ENCODE peak calls at places on chromosome 1, in four cellular contexts. H is NCI-H446, K is Right ventricle myocardium inferior, D is stomach. O is an unnamed sample.

GRCh38 chr1:235739124-235739523 is 89.5 kb upstream of the GNG4 start:
- DNase-seq in D (peak), K (no peak), H (no peak), O (no peak)

GRCh38 chr1:118588566-118588965 is 399.6 kb downstream of the TBX15 start:
- DNase-seq in K (no peak), H (no peak), D (no peak), O (no peak)

GRCh38 chr1:149845416-149845815 is 54.0 kb upstream of the BOLA1 start:
- DNase-seq in D (no peak), H (no peak), K (no peak), O (no peak)

GRCh38 chr1:235207202-235207565 is 46.1 kb upstream of the RBM34 start:
- DNase-seq in K (no peak), H (no peak), D (no peak), O (no peak)

GRCh38 chr1:25100151-25100841 is 132.0 kb downstream of the SYF2 start:
- DNase-seq in D (no peak), H (no peak), K (no peak), O (no peak)

GRCh38 chr1:42922687-42923366 is 35.8 kb downstream of the SLC2A1 start:
- DNase-seq in H (peak), D (no peak), K (no peak), O (peak)

GRCh38 chr1:61400131-61400530 is 317.8 kb downstream of the NFIA start:
- DNase-seq in K (no peak), D (no peak), H (no peak), O (no peak)

GRCh38 chr1:13911697-13912619 is 212.0 kb downstream of the PRDM2 start:
- DNase-seq in K (no peak), D (no peak), H (no peak), O (no peak)

GRCh38 chr1:228337031-228337564 is 69.5 kb downstream of the TRIM11 start:
- DNase-seq in K (peak), H (no peak), D (no peak), O (no peak)

GRCh38 chr1:31712041-31712440 is 8.2 kb upstream of the COL16A1 start:
- DNase-seq in K (no peak), H (no peak), D (no peak), O (no peak)

GRCh38 chr1:230250676-230251075 is 175.5 kb downstream of the PGBD5 start:
- DNase-seq in K (no peak), D (no peak), H (no peak), O (no peak)

GRCh38 chr1:17877316-17877715 is 122.2 kb downstream of the ACTL8 start:
- DNase-seq in D (no peak), K (no peak), H (no peak), O (no peak)

GRCh38 chr1:20739225-20739624 is 6.7 kb upstream of the SH2D5 start:
- DNase-seq in D (no peak), K (no peak), H (no peak), O (no peak)

GRCh38 chr1:169193191-169193850 is 86.8 kb downstream of the ATP1B1 start:
- DNase-seq in H (no peak), D (peak), K (no peak), O (no peak)

GRCh38 chr1:68594851-68595250 is 98.0 kb upstream of the DEPDC1 start:
- DNase-seq in D (no peak), H (no peak), K (no peak), O (no peak)

GRCh38 chr1:159900755-159901335 is 880 bp upstream of the CFAP45 start:
- DNase-seq in K (no peak), H (no peak), D (no peak), O (no peak)

GRCh38 chr1:203640723-203641523 is 14.3 kb downstream of the ATP2B4 start:
- DNase-seq in H (no peak), D (no peak), K (no peak), O (no peak)

GRCh38 chr1:20593766-20594165 is 4.9 kb downstream of the CDA start:
- DNase-seq in H (no peak), K (no peak), D (no peak), O (no peak)

GRCh38 chr1:31830511-31830910 is 14.7 kb upstream of the SPOCD1 start:
- DNase-seq in H (no peak), D (peak), K (no peak), O (no peak)

GRCh38 chr1:41936107-41936506 is 17.4 kb upstream of the HIVEP3 start:
- DNase-seq in K (no peak), D (no peak), H (no peak), O (no peak)

GRCh38 chr1:235999259-235999925 is 65.5 kb downstream of the NID1 start:
- DNase-seq in H (no peak), D (no peak), K (no peak), O (peak)

GRCh38 chr1:18128298-18128697 is 20.7 kb downstream of the IGSF21 start:
- DNase-seq in H (no peak), K (no peak), D (no peak), O (no peak)

GRCh38 chr1:65882091-65882490 is 89.4 kb downstream of the PDE4B start:
- DNase-seq in K (no peak), D (no peak), H (peak), O (no peak)

GRCh38 chr1:232722626-232723025 is 82.6 kb upstream of the MAP10 start:
- DNase-seq in D (no peak), H (no peak), K (no peak), O (no peak)

GRCh38 chr1:59595774-59596173 is 219.0 kb upstream of the HOOK1 start:
- DNase-seq in K (no peak), H (no peak), D (no peak), O (no peak)

GRCh38 chr1:234507626-234508387 is 28.8 kb upstream of the TARBP1 start:
- DNase-seq in H (no peak), K (no peak), D (no peak), O (no peak)

GRCh38 chr1:25692560-25692959 is 76.0 kb downstream of the MAN1C1 start:
- DNase-seq in H (no peak), K (no peak), D (no peak), O (no peak)

GRCh38 chr1:199861020-199861795 is 166.3 kb upstream of the NR5A2 start:
- DNase-seq in K (no peak), D (no peak), H (no peak), O (no peak)

O was measured in stimulated activated naive B cell treated with anti-CD40 and anti-IgM and Interleukin-4, amounts not matched to agents 10 μg/mL and 1 μg/mL and 100 μg/mL, for 72 hours.